ENCODE peak calls at places on chromosomes 12 and 14, in four cellular contexts. M is choroid plexus epithelial cell, L is Daoy, Y is COR-L47. A is an unnamed sample.

GRCh38 chr12:120413901-120414695 is 23.8 kb upstream of the COX6A1 start:
- DNase-seq in Y (no peak), M (no peak), L (no peak), A (no peak)

GRCh38 chr14:56884617-56885016 is 74.3 kb upstream of the OTX2 start:
- DNase-seq in M (no peak), Y (no peak), L (no peak), A (no peak)

GRCh38 chr14:101252443-101253214 is 308.7 kb upstream of the DIO3 start:
- DNase-seq in L (no peak), M (no peak), Y (no peak), A (no peak)

GRCh38 chr12:131159660-131160059 is 206.0 kb downstream of the ADGRD1 start:
- DNase-seq in L (no peak), Y (no peak), M (no peak), A (no peak)

GRCh38 chr14:91727121-91727520 is 4.8 kb downstream of the CATSPERB start:
- DNase-seq in Y (no peak), M (no peak), L (no peak), A (no peak)

GRCh38 chr12:108511633-108512540 is 3.2 kb upstream of the FICD start:
- DNase-seq in L (peak), M (peak), Y (peak), A (peak)

GRCh38 chr14:89212386-89213235 is 204.4 kb downstream of the FOXN3 start:
- DNase-seq in Y (no peak), M (no peak), L (no peak), A (no peak)

GRCh38 chr12:57813111-57813970 is 5.2 kb downstream of the AVIL start:
- DNase-seq in L (peak), M (peak), Y (no peak), A (no peak)

GRCh38 chr14:104353221-104353920 is 215.0 kb downstream of the KIF26A start:
- DNase-seq in Y (no peak), L (no peak), M (no peak), A (peak)

GRCh38 chr14:80585506-80585835 is 356.1 kb downstream of the CEP128 start:
- DNase-seq in M (peak), L (no peak), Y (no peak), A (no peak)

A was measured in mesothelial cell of epicardium.